ENCODE peak calls at places on chromosome 1, in ten cellular contexts. One of them, this sample, is unnamed.

GRCh38 chr1:201360901-201361651 is 16.4 kb downstream of the TNNT2 start:
- DNase-seq in endodermal cell: peak; percentile 37
- DNase-seq in psoas muscle: no peak
- DNase-seq in left ventricle myocardium inferior: peak; percentile 15
- DNase-seq in lung: no peak
- DNase-seq in GM13977: no peak
- DNase-seq in dorsolateral prefrontal cortex: no peak
- DNase-seq in body of pancreas: no peak
- DNase-seq in mucosa of descending colon: no peak
- DNase-seq in foreskin keratinocyte: no peak
- DNase-seq in this sample: no peak

GRCh38 chr1:185567006-185567405 is 167.2 kb upstream of the HMCN1 start:
- DNase-seq in endodermal cell: no peak
- DNase-seq in psoas muscle: no peak
- DNase-seq in left ventricle myocardium inferior: no peak
- DNase-seq in lung: no peak
- DNase-seq in GM13977: peak; percentile 32
- DNase-seq in dorsolateral prefrontal cortex: no peak
- DNase-seq in body of pancreas: no peak
- DNase-seq in mucosa of descending colon: peak; percentile 51
- DNase-seq in foreskin keratinocyte: peak; percentile 89
- DNase-seq in this sample: peak; percentile 77

GRCh38 chr1:6267686-6268281 is 6.9 kb upstream of the GPR153 start:
- DNase-seq in endodermal cell: no peak
- DNase-seq in psoas muscle: no peak
- DNase-seq in left ventricle myocardium inferior: no peak
- DNase-seq in lung: no peak
- DNase-seq in GM13977: no peak
- DNase-seq in dorsolateral prefrontal cortex: no peak
- DNase-seq in body of pancreas: no peak
- DNase-seq in mucosa of descending colon: no peak
- DNase-seq in foreskin keratinocyte: peak; percentile 54
- DNase-seq in this sample: peak; percentile 62

GRCh38 chr1:82565146-82565545 is 764.4 kb downstream of the ADGRL2 start:
- DNase-seq in endodermal cell: peak; percentile 60
- DNase-seq in psoas muscle: no peak
- DNase-seq in left ventricle myocardium inferior: no peak
- DNase-seq in lung: no peak
- DNase-seq in GM13977: no peak
- DNase-seq in dorsolateral prefrontal cortex: no peak
- DNase-seq in body of pancreas: no peak
- DNase-seq in mucosa of descending colon: no peak
- DNase-seq in foreskin keratinocyte: peak; percentile 90
- DNase-seq in this sample: peak; percentile 80

GRCh38 chr1:226921504-226921903 is 18.6 kb upstream of the COQ8A start:
- DNase-seq in endodermal cell: no peak
- DNase-seq in psoas muscle: no peak
- DNase-seq in left ventricle myocardium inferior: no peak
- DNase-seq in lung: no peak
- DNase-seq in GM13977: no peak
- DNase-seq in dorsolateral prefrontal cortex: no peak
- DNase-seq in body of pancreas: no peak
- DNase-seq in mucosa of descending colon: no peak
- DNase-seq in foreskin keratinocyte: no peak
- DNase-seq in this sample: no peak

GRCh38 chr1:228149341-228150020 is at the start of gene GJC2:
- DNase-seq in endodermal cell: peak; percentile 69
- DNase-seq in psoas muscle: no peak
- DNase-seq in left ventricle myocardium inferior: peak; percentile 65
- DNase-seq in lung: no peak
- DNase-seq in GM13977: no peak
- DNase-seq in dorsolateral prefrontal cortex: peak; percentile 65
- DNase-seq in body of pancreas: no peak
- DNase-seq in mucosa of descending colon: no peak
- DNase-seq in foreskin keratinocyte: peak; percentile 45
- DNase-seq in this sample: peak; percentile 71

GRCh38 chr1:234977891-234978396 is 150.7 kb downstream of the TOMM20 start:
- DNase-seq in endodermal cell: no peak
- DNase-seq in psoas muscle: no peak
- DNase-seq in left ventricle myocardium inferior: no peak
- DNase-seq in lung: no peak
- DNase-seq in GM13977: no peak
- DNase-seq in dorsolateral prefrontal cortex: no peak
- DNase-seq in body of pancreas: no peak
- DNase-seq in mucosa of descending colon: no peak
- DNase-seq in foreskin keratinocyte: no peak
- DNase-seq in this sample: no peak

GRCh38 chr1:44103270-44104131 is 15.1 kb upstream of the KLF17 start:
- DNase-seq in endodermal cell: peak; percentile 91
- DNase-seq in psoas muscle: no peak
- DNase-seq in left ventricle myocardium inferior: no peak
- DNase-seq in lung: no peak
- DNase-seq in GM13977: no peak
- DNase-seq in dorsolateral prefrontal cortex: no peak
- DNase-seq in body of pancreas: no peak
- DNase-seq in mucosa of descending colon: peak; percentile 19
- DNase-seq in foreskin keratinocyte: no peak
- DNase-seq in this sample: no peak

GRCh38 chr1:25692560-25692959 is 76.0 kb downstream of the MAN1C1 start:
- DNase-seq in endodermal cell: peak; percentile 89
- DNase-seq in psoas muscle: no peak
- DNase-seq in left ventricle myocardium inferior: no peak
- DNase-seq in lung: no peak
- DNase-seq in GM13977: peak; percentile 63
- DNase-seq in dorsolateral prefrontal cortex: no peak
- DNase-seq in body of pancreas: no peak
- DNase-seq in mucosa of descending colon: no peak
- DNase-seq in foreskin keratinocyte: no peak
- DNase-seq in this sample: no peak

GRCh38 chr1:209123601-209124000 is 459.9 kb upstream of the CAMK1G start:
- DNase-seq in endodermal cell: no peak
- DNase-seq in psoas muscle: no peak
- DNase-seq in left ventricle myocardium inferior: no peak
- DNase-seq in lung: no peak
- DNase-seq in GM13977: no peak
- DNase-seq in dorsolateral prefrontal cortex: no peak
- DNase-seq in body of pancreas: no peak
- DNase-seq in mucosa of descending colon: no peak
- DNase-seq in foreskin keratinocyte: no peak
- DNase-seq in this sample: no peak

GRCh38 chr1:107789817-107790609 is 175.0 kb downstream of the VAV3 start:
- DNase-seq in endodermal cell: no peak
- DNase-seq in psoas muscle: no peak
- DNase-seq in left ventricle myocardium inferior: no peak
- DNase-seq in lung: no peak
- DNase-seq in GM13977: no peak
- DNase-seq in dorsolateral prefrontal cortex: no peak
- DNase-seq in body of pancreas: no peak
- DNase-seq in mucosa of descending colon: no peak
- DNase-seq in foreskin keratinocyte: peak; percentile 82
- DNase-seq in this sample: no peak

GRCh38 chr1:56216173-56216572 is 363.2 kb downstream of the PLPP3 start:
- DNase-seq in endodermal cell: no peak
- DNase-seq in psoas muscle: no peak
- DNase-seq in left ventricle myocardium inferior: no peak
- DNase-seq in lung: no peak
- DNase-seq in GM13977: no peak
- DNase-seq in dorsolateral prefrontal cortex: no peak
- DNase-seq in body of pancreas: no peak
- DNase-seq in mucosa of descending colon: no peak
- DNase-seq in foreskin keratinocyte: no peak
- DNase-seq in this sample: peak; percentile 37

GRCh38 chr1:248007778-248008177 is 5.7 kb upstream of the OR2L5 start:
- DNase-seq in endodermal cell: no peak
- DNase-seq in psoas muscle: no peak
- DNase-seq in left ventricle myocardium inferior: no peak
- DNase-seq in lung: no peak
- DNase-seq in GM13977: no peak
- DNase-seq in dorsolateral prefrontal cortex: no peak
- DNase-seq in body of pancreas: no peak
- DNase-seq in mucosa of descending colon: no peak
- DNase-seq in foreskin keratinocyte: no peak
- DNase-seq in this sample: no peak

DNA sequence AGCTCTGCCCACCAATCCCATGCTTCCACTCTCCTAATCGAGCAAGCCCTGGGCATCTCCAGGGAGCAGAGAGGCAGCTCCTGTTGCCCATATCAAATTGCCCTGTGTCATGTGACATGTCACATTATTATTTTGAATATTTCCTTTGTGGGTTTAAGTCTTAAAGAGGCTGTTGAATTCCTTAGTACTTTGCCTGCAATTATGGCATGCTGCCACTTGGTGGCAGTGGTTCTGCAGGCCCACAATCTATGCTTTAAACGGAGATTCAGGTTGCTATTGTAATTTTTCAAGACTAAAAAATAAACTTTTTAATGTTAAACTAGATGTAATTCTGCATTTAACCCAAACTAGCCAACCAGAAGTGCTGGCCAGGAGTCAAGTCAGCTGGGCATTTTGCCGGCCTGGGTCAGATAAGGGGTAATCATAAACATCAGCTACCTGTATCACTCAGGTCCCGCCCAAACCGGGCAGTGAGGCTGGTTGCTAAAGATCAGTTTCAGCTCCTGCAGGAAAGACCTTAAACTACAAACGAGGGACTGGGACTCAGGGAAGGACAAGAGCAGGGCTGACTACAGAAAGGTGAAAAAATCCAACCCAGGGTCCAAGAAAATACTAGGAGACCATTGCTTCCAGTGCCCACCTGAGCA is 37.3 kb upstream of the ARHGEF16 start:
- DNase-seq in endodermal cell: no peak
- DNase-seq in psoas muscle: no peak
- DNase-seq in left ventricle myocardium inferior: no peak
- DNase-seq in lung: no peak
- DNase-seq in GM13977: no peak
- DNase-seq in dorsolateral prefrontal cortex: no peak
- DNase-seq in body of pancreas: no peak
- DNase-seq in mucosa of descending colon: no peak
- DNase-seq in foreskin keratinocyte: no peak
- DNase-seq in this sample: peak; percentile 4
- TF ChIP-seq CTCF in endodermal cell: peak; percentile 85
- TF ChIP-seq CTCF in psoas muscle: peak; percentile 21
- TF ChIP-seq CTCF in left ventricle myocardium inferior: peak; percentile 30
- TF ChIP-seq CTCF in lung: no peak
- TF ChIP-seq CTCF in GM13977: peak; percentile 33
- TF ChIP-seq CTCF in dorsolateral prefrontal cortex: no peak
- TF ChIP-seq CTCF in body of pancreas: peak; percentile 18
- TF ChIP-seq CTCF in mucosa of descending colon: no peak
- TF ChIP-seq CTCF in foreskin keratinocyte: peak; percentile 56
- TF ChIP-seq CTCF in this sample: peak; percentile 50

DNA sequence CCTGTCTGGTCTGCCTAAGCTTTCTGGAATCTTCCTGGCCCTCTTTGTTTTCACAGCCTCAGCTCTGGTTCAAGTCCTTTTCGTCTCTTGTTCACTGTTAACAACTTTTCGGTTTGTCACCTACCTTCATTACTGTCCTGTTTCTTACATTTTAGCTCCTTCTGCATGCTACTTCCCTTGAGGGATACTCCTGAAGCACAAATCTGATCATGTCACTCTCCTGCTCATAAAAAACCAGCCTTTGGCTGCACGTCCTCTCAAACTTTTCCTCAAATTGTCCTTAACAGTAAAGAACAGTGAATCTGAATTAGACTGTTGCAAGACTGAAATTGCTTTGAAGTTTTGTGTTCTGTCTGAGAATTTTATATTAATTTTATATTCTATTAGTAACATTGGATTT is 3.3 kb downstream of the RAVER2 start:
- DNase-seq in endodermal cell: no peak
- DNase-seq in psoas muscle: no peak
- DNase-seq in left ventricle myocardium inferior: no peak
- DNase-seq in lung: no peak
- DNase-seq in GM13977: no peak
- DNase-seq in dorsolateral prefrontal cortex: no peak
- DNase-seq in body of pancreas: no peak
- DNase-seq in mucosa of descending colon: no peak
- DNase-seq in foreskin keratinocyte: no peak
- DNase-seq in this sample: no peak
- TF ChIP-seq CTCF in endodermal cell: no peak
- TF ChIP-seq CTCF in psoas muscle: no peak
- TF ChIP-seq CTCF in left ventricle myocardium inferior: no peak
- TF ChIP-seq CTCF in lung: no peak
- TF ChIP-seq CTCF in GM13977: no peak
- TF ChIP-seq CTCF in dorsolateral prefrontal cortex: no peak
- TF ChIP-seq CTCF in body of pancreas: no peak
- TF ChIP-seq CTCF in mucosa of descending colon: no peak
- TF ChIP-seq CTCF in foreskin keratinocyte: no peak
- TF ChIP-seq CTCF in this sample: no peak

GRCh38 chr1:37472281-37472680 is 2.1 kb upstream of the ZC3H12A start:
- DNase-seq in endodermal cell: no peak
- DNase-seq in psoas muscle: no peak
- DNase-seq in left ventricle myocardium inferior: no peak
- DNase-seq in lung: no peak
- DNase-seq in GM13977: no peak
- DNase-seq in dorsolateral prefrontal cortex: no peak
- DNase-seq in body of pancreas: no peak
- DNase-seq in mucosa of descending colon: no peak
- DNase-seq in foreskin keratinocyte: no peak
- DNase-seq in this sample: peak; percentile 16

GRCh38 chr1:37474051-37474696 is at the start of gene ZC3H12A:
- DNase-seq in endodermal cell: peak; percentile 93
- DNase-seq in psoas muscle: peak; percentile 94
- DNase-seq in left ventricle myocardium inferior: peak; percentile 90
- DNase-seq in lung: peak; percentile 89
- DNase-seq in GM13977: peak; percentile 100
- DNase-seq in dorsolateral prefrontal cortex: peak; percentile 79
- DNase-seq in body of pancreas: peak; percentile 96
- DNase-seq in mucosa of descending colon: peak; percentile 97
- DNase-seq in foreskin keratinocyte: peak; percentile 78
- DNase-seq in this sample: peak; percentile 93

GRCh38 chr1:37472994-37473393 is 1.4 kb upstream of the ZC3H12A start:
- DNase-seq in endodermal cell: no peak
- DNase-seq in psoas muscle: no peak
- DNase-seq in left ventricle myocardium inferior: no peak
- DNase-seq in lung: no peak
- DNase-seq in GM13977: no peak
- DNase-seq in dorsolateral prefrontal cortex: no peak
- DNase-seq in body of pancreas: no peak
- DNase-seq in mucosa of descending colon: no peak
- DNase-seq in foreskin keratinocyte: no peak
- DNase-seq in this sample: no peak

GRCh38 chr1:37473431-37474050 is 839 bp upstream of the ZC3H12A start:
- DNase-seq in endodermal cell: no peak
- DNase-seq in psoas muscle: peak; percentile 15
- DNase-seq in left ventricle myocardium inferior: no peak
- DNase-seq in lung: no peak
- DNase-seq in GM13977: no peak
- DNase-seq in dorsolateral prefrontal cortex: no peak
- DNase-seq in body of pancreas: peak; percentile 32
- DNase-seq in mucosa of descending colon: peak; percentile 54
- DNase-seq in foreskin keratinocyte: no peak
- DNase-seq in this sample: peak; percentile 54

GRCh38 chr1:37471345-37472231 is 2.8 kb upstream of the ZC3H12A start:
- DNase-seq in endodermal cell: peak; percentile 91
- DNase-seq in psoas muscle: peak; percentile 84
- DNase-seq in left ventricle myocardium inferior: peak; percentile 69
- DNase-seq in lung: peak; percentile 65
- DNase-seq in GM13977: no peak
- DNase-seq in dorsolateral prefrontal cortex: peak; percentile 59
- DNase-seq in body of pancreas: peak; percentile 93
- DNase-seq in mucosa of descending colon: peak; percentile 81
- DNase-seq in foreskin keratinocyte: peak; percentile 77
- DNase-seq in this sample: peak; percentile 93
- TF ChIP-seq CTCF in endodermal cell: no peak
- TF ChIP-seq CTCF in psoas muscle: no peak
- TF ChIP-seq CTCF in left ventricle myocardium inferior: no peak
- TF ChIP-seq CTCF in lung: no peak
- TF ChIP-seq CTCF in GM13977: no peak
- TF ChIP-seq CTCF in dorsolateral prefrontal cortex: no peak
- TF ChIP-seq CTCF in body of pancreas: no peak
- TF ChIP-seq CTCF in mucosa of descending colon: no peak
- TF ChIP-seq CTCF in foreskin keratinocyte: no peak
- TF ChIP-seq CTCF in this sample: no peak

GRCh38 chr1:31421404-31422040 is 8.5 kb downstream of the SERINC2 start:
- DNase-seq in endodermal cell: peak; percentile 86
- DNase-seq in psoas muscle: no peak
- DNase-seq in left ventricle myocardium inferior: no peak
- DNase-seq in lung: no peak
- DNase-seq in GM13977: no peak
- DNase-seq in dorsolateral prefrontal cortex: no peak
- DNase-seq in body of pancreas: no peak
- DNase-seq in mucosa of descending colon: no peak
- DNase-seq in foreskin keratinocyte: no peak
- DNase-seq in this sample: no peak
- TF ChIP-seq CTCF in endodermal cell: peak; percentile 83
- TF ChIP-seq CTCF in psoas muscle: peak; percentile 45
- TF ChIP-seq CTCF in left ventricle myocardium inferior: peak; percentile 44
- TF ChIP-seq CTCF in lung: no peak
- TF ChIP-seq CTCF in GM13977: peak; percentile 58
- TF ChIP-seq CTCF in dorsolateral prefrontal cortex: no peak
- TF ChIP-seq CTCF in body of pancreas: no peak
- TF ChIP-seq CTCF in mucosa of descending colon: no peak
- TF ChIP-seq CTCF in foreskin keratinocyte: peak; percentile 52
- TF ChIP-seq CTCF in this sample: peak; percentile 19

This sample was measured in MCF 10A.